ENCODE peak calls at places on chromosomes 7 and 10, in eight cellular contexts. D is choroid plexus epithelial cell, Z is body of pancreas, W is AG09309, M is A673, V is ovary, Y is pancreas, K is neural progenitor cell. A is an unnamed sample.

GRCh38 chr7:128274246-128274889 is 33.3 kb downstream of the LEP start:
- DNase-seq in D (no peak), Z (no peak), W (no peak), M (no peak), V (no peak), Y (no peak), K (no peak), A (no peak)

GRCh38 chr7:123211545-123211944 is 11.8 kb upstream of the SLC13A1 start:
- DNase-seq in D (no peak), Z (no peak), W (no peak), M (no peak), V (no peak), Y (no peak), K (no peak), A (no peak)

GRCh38 chr7:106110238-106110560 is 1.9 kb downstream of the SYPL1 start:
- DNase-seq in D (peak; percentile 32), Z (no peak), W (no peak), M (peak; percentile 20), V (no peak), Y (no peak), K (no peak), A (no peak)

GRCh38 chr7:157789094-157789493 is 452.3 kb downstream of the DNAJB6 start:
- DNase-seq in D (no peak), Z (no peak), W (no peak), M (no peak), V (no peak), Y (no peak), K (no peak), A (no peak)

GRCh38 chr7:26515462-26515861 is 223.8 kb downstream of the SNX10 start:
- DNase-seq in D (peak; percentile 2), Z (peak; percentile 92), W (no peak), M (no peak), V (no peak), Y (peak; percentile 92), K (no peak), A (no peak)

GRCh38 chr7:100556541-100556940 is 17.2 kb downstream of the SAP25 start:
- DNase-seq in D (no peak), Z (no peak), W (peak; percentile 52), M (no peak), V (no peak), Y (no peak), K (no peak), A (no peak)

GRCh38 chr10:126210051-126210651 is 178.1 kb downstream of the ADAM12 start:
- DNase-seq in D (no peak), Z (no peak), W (no peak), M (no peak), V (no peak), Y (no peak), K (no peak), A (no peak)

GRCh38 chr7:27871086-27871485 is 131.1 kb downstream of the TAX1BP1 start:
- DNase-seq in D (no peak), Z (no peak), W (no peak), M (no peak), V (no peak), Y (no peak), K (no peak), A (no peak)

GRCh38 chr7:81457858-81458522 is 311.9 kb downstream of the HGF start:
- DNase-seq in D (peak; percentile 70), Z (no peak), W (peak; percentile 37), M (peak; percentile 63), V (no peak), Y (no peak), K (no peak), A (no peak)

GRCh38 chr10:14039968-14040668 is 290.6 kb downstream of the FRMD4A start:
- DNase-seq in D (peak; percentile 81), Z (no peak), W (peak; percentile 89), M (peak; percentile 15), V (no peak), Y (no peak), K (no peak), A (no peak)

GRCh38 chr7:114086491-114086905 is 167.7 kb upstream of the PPP1R3A start:
- DNase-seq in D (no peak), Z (peak; percentile 36), W (no peak), M (peak; percentile 4), V (no peak), Y (peak; percentile 34), K (peak; percentile 53), A (no peak)

GRCh38 chr7:141027043-141027442 is 12.3 kb upstream of the MRPS33 start:
- DNase-seq in D (no peak), Z (no peak), W (no peak), M (no peak), V (no peak), Y (no peak), K (no peak), A (no peak)

GRCh38 chr10:802506-802905 is 113.0 kb upstream of the DIP2C start:
- DNase-seq in D (no peak), Z (no peak), W (no peak), M (no peak), V (peak; percentile 20), Y (no peak), K (no peak), A (no peak)

GRCh38 chr10:110852255-110852896 is 19.4 kb upstream of the PDCD4 start:
- DNase-seq in D (peak; percentile 44), Z (peak; percentile 88), W (no peak), M (no peak), V (no peak), Y (peak; percentile 88), K (no peak), A (no peak)

GRCh38 chr10:60827791-60828488 is 49.7 kb downstream of the CDK1 start:
- DNase-seq in D (peak; percentile 81), Z (peak; percentile 16), W (no peak), M (peak; percentile 92), V (no peak), Y (no peak), K (no peak), A (no peak)

GRCh38 chr7:97835296-97836138 is 36.7 kb downstream of the ASNS start:
- DNase-seq in D (peak; percentile 84), Z (peak; percentile 76), W (peak; percentile 39), M (peak; percentile 74), V (peak; percentile 45), Y (peak; percentile 22), K (peak; percentile 87), A (peak; percentile 22)

GRCh38 chr7:157389951-157390730 is 53.3 kb downstream of the DNAJB6 start:
- DNase-seq in D (peak; percentile 85), Z (peak; percentile 32), W (no peak), M (no peak), V (no peak), Y (no peak), K (no peak), A (no peak)

GRCh38 chr7:105741993-105742392 is 134.4 kb downstream of the ATXN7L1 start:
- DNase-seq in D (no peak), Z (no peak), W (no peak), M (no peak), V (no peak), Y (no peak), K (no peak), A (no peak)

GRCh38 chr10:48221814-48222213 is 52.7 kb downstream of the FRMPD2 start:
- DNase-seq in D (no peak), Z (no peak), W (no peak), M (no peak), V (no peak), Y (no peak), K (no peak), A (no peak)

GRCh38 chr7:12610899-12611298 is 40.4 kb downstream of the SCIN start:
- DNase-seq in D (no peak), Z (no peak), W (no peak), M (no peak), V (no peak), Y (no peak), K (no peak), A (no peak)

GRCh38 chr7:128004623-128005022 is 26.6 kb downstream of the LRRC4 start:
- DNase-seq in D (no peak), Z (no peak), W (no peak), M (no peak), V (no peak), Y (no peak), K (no peak), A (no peak)

GRCh38 chr7:159094919-159095915 is 49.5 kb downstream of the VIPR2 start:
- DNase-seq in D (no peak), Z (no peak), W (no peak), M (no peak), V (peak; percentile 21), Y (no peak), K (no peak), A (no peak)

GRCh38 chr10:116763440-116763839 is 21.1 kb upstream of the HSPA12A start:
- DNase-seq in D (no peak), Z (no peak), W (no peak), M (no peak), V (no peak), Y (no peak), K (no peak), A (no peak)

GRCh38 chr10:22244001-22244400 is 26.2 kb upstream of the EBLN1 start:
- DNase-seq in D (no peak), Z (no peak), W (no peak), M (no peak), V (no peak), Y (no peak), K (no peak), A (no peak)
- TF ChIP-seq CTCF in D (peak; percentile 27), Z (no peak), W (no peak), M (peak; percentile 55), V (no peak), Y (no peak), K (peak; percentile 21), A (peak; percentile 8)

DNA sequence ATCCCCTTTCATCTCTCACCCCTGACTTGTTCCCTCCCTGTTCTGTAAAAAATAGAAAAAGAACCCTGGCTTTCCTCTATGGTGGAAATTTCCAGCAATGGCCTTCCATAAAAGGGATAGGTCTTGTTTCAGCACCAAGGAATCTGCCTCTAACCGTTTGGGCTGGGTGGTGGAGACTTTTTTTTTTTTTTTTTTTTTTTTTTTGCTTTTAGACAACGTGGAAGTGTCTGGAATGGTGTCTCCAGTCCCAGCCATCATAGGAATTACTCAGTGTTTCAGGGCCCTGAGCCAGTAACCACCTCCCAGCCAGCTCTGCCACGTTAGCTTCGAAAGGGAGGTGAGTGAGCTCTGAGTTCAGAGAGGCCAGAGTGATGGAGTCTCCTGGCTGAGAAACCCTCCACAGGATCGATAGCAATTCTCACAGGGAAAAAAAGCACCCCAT is 97.3 kb upstream of the COL1A2 start:
- DNase-seq in D (peak; percentile 95), Z (peak; percentile 35), W (peak; percentile 98), M (no peak), V (peak; percentile 71), Y (no peak), K (no peak), A (peak; percentile 75)
- H3K4me3 ChIP-seq in D (peak overlapping the region; percentile 0), Z (no peak overlapping the region), W (peak overlapping the region; percentile 36), M (no peak overlapping the region), V (no peak overlapping the region), Y (no peak overlapping the region), K (no peak overlapping the region), A (no peak overlapping the region)

GRCh38 chr7:90412458-90413184 is 9.4 kb downstream of the CLDN12 start:
- DNase-seq in D (peak; percentile 29), Z (peak; percentile 51), W (no peak), M (peak; percentile 31), V (no peak), Y (no peak), K (peak; percentile 33), A (no peak)
- TF ChIP-seq CTCF in D (peak; percentile 53), Z (peak; percentile 20), W (peak; percentile 29), M (peak; percentile 47), V (no peak), Y (peak; percentile 12), K (peak; percentile 49), A (peak; percentile 6)

DNA sequence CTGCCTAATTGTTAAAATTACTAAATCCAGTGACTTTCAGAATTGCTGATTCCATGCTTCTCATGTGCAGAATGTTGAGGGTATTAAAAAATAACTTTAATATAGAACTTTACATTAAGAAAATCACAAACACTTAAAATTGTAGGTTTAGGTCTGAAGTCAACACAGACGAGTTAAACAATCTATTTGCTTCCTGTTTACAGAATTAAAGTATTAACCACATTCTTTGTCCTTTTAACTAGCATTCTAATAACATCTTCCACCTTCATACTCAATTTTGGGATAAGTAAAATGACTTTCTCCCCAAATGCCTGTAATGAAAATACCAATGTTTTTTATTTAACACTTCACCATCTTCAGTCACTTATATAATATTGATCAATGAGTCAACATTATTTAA is 2.2 kb downstream of the ITGB1 start:
- DNase-seq in D (no peak), Z (no peak), W (no peak), M (no peak), V (no peak), Y (no peak), K (no peak), A (no peak)
- H3K4me3 ChIP-seq in D (peak overlapping the region; percentile 82), Z (no peak overlapping the region), W (peak overlapping the region; percentile 70), M (peak overlapping the region; percentile 93), V (peak overlapping the region; percentile 3), Y (peak overlapping the region; percentile 76), K (peak overlapping the region; percentile 82), A (peak overlapping the region; percentile 90)

A was measured in HFF-Myc.